ENCODE peak calls at places on chromosome 15, in ten cellular contexts. V, X, E, M, U, Z, G, K, J and A are unnamed samples.

GRCh38 chr15:67180035-67180434 is 74.4 kb downstream of the AAGAB start:
- DNase-seq in V (no peak), X (peak), E (no peak), M (no peak), U (no peak), Z (no peak), G (peak), K (no peak), J (no peak), A (no peak)

GRCh38 chr15:28128036-28128435 is 28.9 kb upstream of the OCA2 start:
- DNase-seq in V (peak), X (peak), E (no peak), M (peak), U (peak), Z (no peak), G (no peak), K (no peak), J (no peak), A (no peak)

GRCh38 chr15:55737373-55737772 is 5.6 kb downstream of the PRTG start:
- DNase-seq in V (no peak), X (no peak), E (no peak), M (no peak), U (no peak), Z (peak), G (no peak), K (no peak), J (peak), A (no peak)

GRCh38 chr15:56295433-56295832 is 51.8 kb upstream of the RFX7 start:
- DNase-seq in V (no peak), X (no peak), E (no peak), M (no peak), U (no peak), Z (no peak), G (no peak), K (no peak), J (no peak), A (no peak)

GRCh38 chr15:59814409-59814808 is 125.3 kb upstream of the BNIP2 start:
- DNase-seq in V (no peak), X (no peak), E (no peak), M (no peak), U (no peak), Z (no peak), G (no peak), K (no peak), J (no peak), A (no peak)

GRCh38 chr15:74326759-74327158 is 40.7 kb downstream of the CYP11A1 start:
- DNase-seq in V (no peak), X (no peak), E (no peak), M (peak), U (no peak), Z (peak), G (peak), K (no peak), J (no peak), A (no peak)

GRCh38 chr15:80890341-80890972 is 99.2 kb downstream of the MESD start:
- DNase-seq in V (no peak), X (no peak), E (no peak), M (no peak), U (no peak), Z (peak), G (no peak), K (no peak), J (no peak), A (no peak)

GRCh38 chr15:79171320-79172031 is 80.9 kb upstream of the RASGRF1 start:
- DNase-seq in V (no peak), X (no peak), E (no peak), M (no peak), U (no peak), Z (no peak), G (peak), K (no peak), J (no peak), A (no peak)

GRCh38 chr15:60889006-60889405 is 340.1 kb downstream of the RORA start:
- DNase-seq in V (no peak), X (no peak), E (no peak), M (no peak), U (no peak), Z (no peak), G (no peak), K (no peak), J (no peak), A (no peak)

GRCh38 chr15:73982251-73982962 is 9.7 kb downstream of the STOML1 start:
- DNase-seq in V (peak), X (peak), E (no peak), M (peak), U (peak), Z (peak), G (peak), K (peak), J (no peak), A (peak)

GRCh38 chr15:33757505-33758211 is 210.6 kb upstream of the CHRM5 start:
- DNase-seq in V (no peak), X (no peak), E (no peak), M (no peak), U (no peak), Z (no peak), G (no peak), K (no peak), J (no peak), A (no peak)

GRCh38 chr15:96768435-96768789 is 437.9 kb downstream of the NR2F2 start:
- DNase-seq in V (no peak), X (no peak), E (no peak), M (no peak), U (no peak), Z (no peak), G (no peak), K (no peak), J (no peak), A (no peak)

GRCh38 chr15:74392402-74392876 is 25.0 kb upstream of the CYP11A1 start:
- DNase-seq in V (no peak), X (no peak), E (no peak), M (peak), U (no peak), Z (peak), G (no peak), K (no peak), J (no peak), A (no peak)

GRCh38 chr15:47719730-47720129 is 2.4 kb downstream of the SEMA6D start:
- DNase-seq in V (no peak), X (no peak), E (no peak), M (no peak), U (no peak), Z (no peak), G (no peak), K (no peak), J (no peak), A (no peak)

GRCh38 chr15:36887214-36888017 is 212.9 kb downstream of the MEIS2 start:
- DNase-seq in V (no peak), X (no peak), E (no peak), M (peak), U (no peak), Z (no peak), G (peak), K (no peak), J (no peak), A (peak)

GRCh38 chr15:60507596-60508424 is 28.9 kb upstream of the ICE2 start:
- DNase-seq in V (peak), X (peak), E (peak), M (peak), U (peak), Z (peak), G (peak), K (no peak), J (peak), A (peak)

GRCh38 chr15:68278345-68279217 is 1.0 kb downstream of the FEM1B start:
- DNase-seq in V (peak), X (peak), E (no peak), M (peak), U (no peak), Z (peak), G (peak), K (no peak), J (peak), A (peak)

GRCh38 chr15:68201153-68201878 is 3.8 kb downstream of the CALML4 start:
- DNase-seq in V (no peak), X (no peak), E (no peak), M (no peak), U (no peak), Z (no peak), G (peak), K (peak), J (no peak), A (no peak)

GRCh38 chr15:67548862-67549651 is 6.6 kb downstream of the MAP2K5 start:
- DNase-seq in V (no peak), X (peak), E (no peak), M (peak), U (peak), Z (no peak), G (peak), K (no peak), J (no peak), A (no peak)

GRCh38 chr15:85963262-85963760 is 116.4 kb upstream of the AGBL1 start:
- DNase-seq in V (no peak), X (no peak), E (no peak), M (no peak), U (no peak), Z (no peak), G (no peak), K (no peak), J (no peak), A (no peak)

GRCh38 chr15:85960381-85960780 is 119.3 kb upstream of the AGBL1 start:
- DNase-seq in V (no peak), X (no peak), E (no peak), M (no peak), U (no peak), Z (no peak), G (no peak), K (no peak), J (no peak), A (no peak)

GRCh38 chr15:85955501-85956391 is 123.9 kb upstream of the AGBL1 start:
- DNase-seq in V (no peak), X (no peak), E (no peak), M (no peak), U (no peak), Z (no peak), G (no peak), K (no peak), J (peak), A (no peak)

GRCh38 chr15:85956515-85957275 is 123.0 kb upstream of the AGBL1 start:
- DNase-seq in V (no peak), X (no peak), E (no peak), M (no peak), U (no peak), Z (peak), G (no peak), K (no peak), J (no peak), A (no peak)

GRCh38 chr15:85959573-85959972 is 120.1 kb upstream of the AGBL1 start:
- DNase-seq in V (no peak), X (no peak), E (no peak), M (no peak), U (no peak), Z (no peak), G (no peak), K (no peak), J (no peak), A (no peak)
- TF ChIP-seq POLR2A in V (no peak), X (no peak), E (no peak), M (no peak), U (no peak), Z (no peak), G (no peak), K (no peak), J (no peak), A (no peak)

DNA sequence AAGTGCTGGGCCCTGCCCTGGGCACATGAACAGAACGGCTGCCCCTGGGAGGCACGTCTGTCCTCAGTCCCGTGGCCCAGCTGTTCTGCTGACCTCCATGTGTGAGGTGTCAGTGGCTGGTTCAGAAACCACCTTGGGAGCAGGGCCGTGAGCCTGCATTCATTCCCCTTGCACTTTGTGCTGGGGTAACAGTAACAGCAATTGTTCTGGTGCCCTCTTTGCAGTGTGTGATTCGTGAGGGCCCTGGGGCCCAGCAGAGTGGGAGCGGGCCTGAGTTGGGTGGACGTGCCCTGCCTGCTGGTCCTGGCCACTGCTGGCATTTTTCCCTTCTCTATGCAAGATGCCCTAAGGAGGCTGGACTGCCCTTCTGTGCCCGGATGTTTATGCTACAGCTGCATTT is 50.4 kb upstream of the MYZAP start:
- DNase-seq in V (no peak), X (no peak), E (no peak), M (no peak), U (no peak), Z (no peak), G (no peak), K (no peak), J (no peak), A (no peak)
- H3K27ac ChIP-seq in V (no peak), X (no peak), E (no peak), M (no peak), U (no peak), Z (no peak), G (no peak), K (no peak), J (no peak), A (no peak)

GRCh38 chr15:40693904-40694705 is 869 bp upstream of the RAD51 start:
- DNase-seq in V (no peak), X (no peak), E (no peak), M (peak), U (no peak), Z (no peak), G (no peak), K (no peak), J (no peak), A (no peak)
- TF ChIP-seq POLR2A in V (no peak), X (no peak), E (no peak), M (no peak), U (no peak), Z (no peak), G (no peak), K (no peak), J (no peak), A (no peak)

DNA sequence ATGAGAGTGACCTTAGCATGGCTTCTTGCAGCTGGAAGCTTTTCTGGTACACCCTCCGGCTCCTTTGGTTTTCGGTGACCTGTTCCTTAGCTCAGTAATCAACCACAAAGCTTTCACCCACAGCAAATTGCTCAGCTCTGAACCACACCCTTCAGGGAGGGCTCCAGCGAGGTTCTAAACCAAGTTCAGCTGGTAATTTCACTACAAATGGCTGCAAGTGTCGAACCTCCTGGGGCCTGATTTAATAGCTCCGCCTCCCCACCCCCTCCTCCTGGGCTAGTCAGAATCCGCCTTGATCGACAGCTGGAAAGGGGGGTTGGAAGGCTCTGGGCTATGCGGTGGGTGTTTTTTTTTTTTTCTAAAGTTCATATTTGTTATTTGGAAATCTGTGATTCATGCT is 150.9 kb upstream of the MCTP2 start:
- DNase-seq in V (peak), X (peak), E (no peak), M (no peak), U (peak), Z (no peak), G (no peak), K (no peak), J (no peak), A (no peak)
- H3K27ac ChIP-seq in V (no peak), X (no peak), E (no peak), M (no peak), U (no peak), Z (no peak), G (no peak), K (no peak), J (no peak), A (no peak)

GRCh38 chr15:90880381-90881145 is 3.7 kb upstream of the FES start:
- DNase-seq in V (no peak), X (no peak), E (no peak), M (no peak), U (no peak), Z (no peak), G (no peak), K (peak), J (no peak), A (no peak)
- TF ChIP-seq POLR2A in V (no peak), X (no peak), E (no peak), M (no peak), U (no peak), Z (no peak), G (no peak), K (no peak), J (no peak), A (no peak)

DNA sequence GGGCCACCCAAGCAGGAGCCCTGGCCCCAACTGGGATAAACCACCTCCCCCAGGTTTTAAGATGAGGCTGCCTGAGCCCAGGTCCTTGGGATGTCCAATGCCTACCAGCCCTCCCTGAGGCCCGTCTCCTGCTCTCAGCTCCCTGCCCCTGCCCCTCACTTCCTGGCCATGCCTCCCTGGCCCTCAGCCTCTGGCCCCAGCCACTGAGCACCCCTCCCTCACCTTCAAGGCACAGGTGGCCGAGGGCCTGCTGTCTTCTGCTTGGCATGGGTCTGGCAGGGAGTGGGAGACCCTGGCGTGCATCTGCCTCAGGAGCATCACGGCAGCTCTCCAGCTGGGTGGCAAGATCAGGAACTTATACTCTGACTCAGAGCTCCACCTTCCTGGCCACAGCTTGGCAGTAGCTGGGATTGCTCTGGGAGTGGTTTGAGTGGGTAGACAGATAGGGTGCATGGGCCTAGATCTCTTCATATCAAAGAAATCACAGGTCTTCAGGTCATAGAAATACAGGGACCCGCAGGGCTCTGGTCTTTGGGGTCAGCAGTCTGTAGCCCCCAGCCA is at the start of gene PLA2G4E:
- DNase-seq in V (no peak), X (no peak), E (no peak), M (no peak), U (no peak), Z (no peak), G (no peak), K (no peak), J (no peak), A (no peak)
- H3K27ac ChIP-seq in V (no peak), X (no peak), E (no peak), M (no peak), U (no peak), Z (no peak), G (no peak), K (no peak), J (no peak), A (no peak)

GRCh38 chr15:76576526-76577279 is 240.1 kb downstream of the ISL2 start:
- DNase-seq in V (peak), X (peak), E (no peak), M (peak), U (peak), Z (peak), G (peak), K (peak), J (peak), A (peak)
- TF ChIP-seq POLR2A in V (no peak), X (no peak), E (no peak), M (no peak), U (no peak), Z (no peak), G (no peak), K (no peak), J (no peak), A (no peak)

DNA sequence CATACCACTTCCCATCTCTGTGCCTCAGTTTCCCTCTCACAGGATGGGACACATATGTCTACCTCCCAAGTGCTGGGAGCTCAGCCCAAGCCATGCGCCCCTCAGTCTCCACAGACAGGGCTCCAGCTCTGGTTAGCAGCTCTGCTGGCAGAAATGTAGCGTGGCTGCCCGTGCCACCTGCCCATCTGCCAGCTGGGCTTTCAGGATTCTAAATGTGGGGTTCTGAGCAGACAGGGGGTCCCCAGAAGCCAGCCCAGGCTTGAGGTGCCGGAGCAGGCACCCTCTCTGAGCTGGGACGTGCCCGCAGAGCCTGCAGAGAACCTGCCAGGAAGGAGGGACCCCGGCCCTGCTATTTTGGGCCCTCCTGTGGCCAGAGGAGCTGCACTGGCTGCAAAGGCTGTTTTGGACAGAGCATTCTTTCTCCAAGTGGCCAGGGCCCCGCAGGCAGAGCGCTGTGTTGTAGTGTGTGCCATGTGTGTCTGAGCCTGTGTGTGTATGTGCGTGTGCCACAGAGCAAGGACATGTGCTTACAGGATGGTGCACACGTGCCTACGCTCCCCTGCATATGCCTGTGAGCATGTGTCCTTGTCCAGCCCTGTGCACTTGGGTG is 31.7 kb downstream of the PSTPIP1 start:
- DNase-seq in V (no peak), X (peak), E (no peak), M (no peak), U (peak), Z (no peak), G (peak), K (peak), J (no peak), A (peak)
- H3K27ac ChIP-seq in V (no peak), X (no peak), E (no peak), M (no peak), U (no peak), Z (no peak), G (no peak), K (no peak), J (no peak), A (no peak)

GRCh38 chr15:41660235-41661077 is at the start of gene MGA:
- DNase-seq in V (peak), X (peak), E (peak), M (peak), U (peak), Z (peak), G (peak), K (peak), J (peak), A (peak)
- TF ChIP-seq POLR2A in V (peak), X (peak), E (peak), M (no peak), U (no peak), Z (peak), G (no peak), K (peak), J (no peak), A (peak)